ENCODE peak calls at places on chromosomes 12 and 14, in four cellular contexts. L is H9, N is IMR-90, H is AG04450. D is an unnamed sample.

GRCh38 chr14:94278732-94279131 is 14.3 kb downstream of the SERPINA10 start:
- DNase-seq in L (no peak), N (no peak), H (no peak), D (no peak)

GRCh38 chr12:22744197-22744596 is 119.2 kb downstream of the ETNK1 start:
- DNase-seq in L (no peak), N (no peak), H (no peak), D (no peak)

GRCh38 chr12:22271036-22271435 is 63.5 kb downstream of the ST8SIA1 start:
- DNase-seq in L (no peak), N (peak; percentile 87), H (peak; percentile 64), D (peak; percentile 63)

GRCh38 chr12:73906757-73907156 is 630.9 kb upstream of the ATXN7L3B start:
- DNase-seq in L (no peak), N (no peak), H (no peak), D (no peak)

GRCh38 chr14:39368261-39368959 is 63.8 kb downstream of the FBXO33 start:
- DNase-seq in L (peak; percentile 80), N (peak; percentile 78), H (peak; percentile 48), D (peak; percentile 57)

GRCh38 chr12:120241561-120242274 is 23.8 kb downstream of the PXN start:
- DNase-seq in L (no peak), N (no peak), H (no peak), D (no peak)

GRCh38 chr12:79689477-79690155 is 1.1 kb downstream of the PAWR start:
- DNase-seq in L (peak; percentile 57), N (peak; percentile 55), H (no peak), D (peak; percentile 42)

GRCh38 chr12:27894309-27894708 is 78.2 kb downstream of the PTHLH start:
- DNase-seq in L (no peak), N (no peak), H (no peak), D (no peak)

GRCh38 chr14:23056257-23056955 is 914 bp downstream of the CDH24 start:
- DNase-seq in L (peak; percentile 87), N (peak; percentile 65), H (no peak), D (peak; percentile 47)

GRCh38 chr12:51320695-51321320 is 3.2 kb downstream of the BIN2 start:
- DNase-seq in L (peak; percentile 40), N (peak; percentile 26), H (no peak), D (no peak)

GRCh38 chr14:71382315-71382714 is 475.1 kb downstream of the PCNX1 start:
- DNase-seq in L (no peak), N (no peak), H (no peak), D (no peak)

GRCh38 chr14:105168979-105169507 is 467 bp upstream of the JAG2 start:
- DNase-seq in L (peak; percentile 77), N (no peak), H (no peak), D (no peak)

GRCh38 chr14:21852061-21852664 is 178.5 kb upstream of the OR4E1 start:
- DNase-seq in L (peak; percentile 71), N (peak; percentile 20), H (no peak), D (peak; percentile 29)

GRCh38 chr14:44428239-44428924 is 78.7 kb downstream of the FSCB start:
- DNase-seq in L (no peak), N (no peak), H (no peak), D (no peak)

GRCh38 chr12:18813753-18814152 is 75.8 kb downstream of the CAPZA3 start:
- DNase-seq in L (no peak), N (no peak), H (no peak), D (no peak)

GRCh38 chr12:86683568-86683991 is 427.4 kb upstream of the MGAT4C start:
- DNase-seq in L (no peak), N (peak; percentile 69), H (peak; percentile 13), D (peak; percentile 69)

GRCh38 chr12:114976959-114977358 is 293.0 kb upstream of the TBX3 start:
- DNase-seq in L (no peak), N (peak; percentile 88), H (peak; percentile 54), D (no peak)

GRCh38 chr12:3538691-3539030 is 47.7 kb downstream of the PRMT8 start:
- DNase-seq in L (peak; percentile 20), N (no peak), H (no peak), D (no peak)

GRCh38 chr12:109378579-109378978 is 30.9 kb downstream of the MYO1H start:
- DNase-seq in L (no peak), N (no peak), H (no peak), D (no peak)

GRCh38 chr14:65069874-65070709 is 32.2 kb downstream of the MAX start:
- DNase-seq in L (no peak), N (no peak), H (no peak), D (no peak)

GRCh38 chr14:60656755-60657608 is 7.7 kb upstream of the SIX1 start:
- DNase-seq in L (peak; percentile 78), N (peak; percentile 73), H (no peak), D (no peak)
- H3K27me3 ChIP-seq in L (peaks cover 71% of the 10 kb centered on the region), N (no peaks in the 10 kb centered on the region), H (peaks cover 15% of the 10 kb centered on the region), D (no peaks in the 10 kb centered on the region)

DNA sequence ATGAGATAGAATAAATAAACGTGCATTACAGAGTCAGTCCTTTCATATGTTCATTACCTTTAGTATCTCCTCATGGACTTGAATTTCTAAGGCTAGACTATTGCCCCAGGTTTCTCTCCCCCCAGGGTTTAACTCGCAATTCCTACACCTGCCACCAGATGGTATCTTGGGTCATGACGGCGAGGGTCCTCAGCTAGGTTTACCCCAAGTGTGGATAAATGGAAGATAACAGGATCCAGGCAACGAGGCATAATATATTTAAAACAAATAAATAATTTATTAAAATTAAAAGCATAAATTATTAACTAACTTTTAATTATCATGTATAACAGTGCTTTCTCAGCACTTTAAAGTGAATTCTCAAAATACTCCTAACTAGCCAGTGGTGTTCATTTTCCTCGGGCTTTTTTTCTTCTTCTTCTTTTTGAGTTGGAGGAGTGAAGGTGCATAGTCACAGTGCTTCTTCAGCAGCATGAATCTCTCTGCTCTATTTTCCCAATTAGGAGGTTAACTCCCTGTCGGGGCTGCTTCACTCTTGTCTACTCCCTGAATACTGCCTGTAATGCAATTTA is 243.5 kb upstream of the CAND1 start:
- DNase-seq in L (peak; percentile 74), N (no peak), H (no peak), D (no peak)
- TF ChIP-seq CTCF in L (peak; percentile 82), N (peak; percentile 35), H (peak; percentile 76), D (peak; percentile 88)

GRCh38 chr14:70203686-70204085 is 14.9 kb upstream of the SLC8A3 start:
- DNase-seq in L (peak; percentile 42), N (no peak), H (no peak), D (no peak)

DNA sequence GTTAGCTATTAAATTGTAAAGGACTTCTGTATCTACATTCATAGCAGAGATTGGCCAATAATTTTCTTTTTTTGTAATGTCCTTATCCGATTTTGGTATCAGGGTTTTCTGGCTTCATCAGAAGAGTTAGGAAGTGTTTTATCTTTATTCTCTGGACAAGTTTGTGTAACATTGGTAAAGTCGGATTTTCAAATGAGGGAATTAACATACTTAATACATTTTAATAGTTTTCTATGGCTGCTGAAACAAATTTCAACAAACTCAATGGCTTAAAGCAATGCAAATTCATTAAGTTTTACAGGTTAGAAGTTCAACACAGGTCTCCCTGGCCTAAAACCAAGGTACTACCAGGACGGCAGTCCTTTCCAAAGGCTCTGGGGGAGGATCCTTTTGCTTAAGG is 13.2 kb upstream of the SLC8A3 start:
- DNase-seq in L (no peak), N (no peak), H (no peak), D (no peak)
- H3K27me3 ChIP-seq in L (no peaks in the 10 kb centered on the region), N (no peaks in the 10 kb centered on the region), H (no peaks in the 10 kb centered on the region), D (no peaks in the 10 kb centered on the region)

GRCh38 chr12:132921685-132922084 is 34.3 kb upstream of the CHFR start:
- DNase-seq in L (no peak), N (no peak), H (no peak), D (no peak)
- TF ChIP-seq CTCF in L (peak; percentile 61), N (no peak), H (no peak), D (peak; percentile 31)

GRCh38 chr12:57655541-57656240 is 22.7 kb upstream of the B4GALNT1 start:
- DNase-seq in L (no peak), N (no peak), H (no peak), D (no peak)
- H3K27me3 ChIP-seq in L (no peaks in the 10 kb centered on the region), N (peaks cover 5% of the 10 kb centered on the region), H (peaks cover 2% of the 10 kb centered on the region), D (no peaks in the 10 kb centered on the region)

GRCh38 chr14:92792885-92793284 is 1.2 kb upstream of the GOLGA5 start:
- DNase-seq in L (no peak), N (no peak), H (no peak), D (no peak)
- TF ChIP-seq CTCF in L (no peak), N (no peak), H (no peak), D (no peak)

GRCh38 chr12:15956413-15957185 is 45.5 kb downstream of the DERA start:
- DNase-seq in L (no peak), N (no peak), H (no peak), D (no peak)
- H3K27me3 ChIP-seq in L (no peaks in the 10 kb centered on the region), N (no peaks in the 10 kb centered on the region), H (no peaks in the 10 kb centered on the region), D (no peaks in the 10 kb centered on the region)

GRCh38 chr12:93896962-93897361 is 219.8 kb downstream of the CRADD start:
- DNase-seq in L (no peak), N (no peak), H (no peak), D (no peak)

GRCh38 chr12:93894391-93895095 is 217.4 kb downstream of the CRADD start:
- DNase-seq in L (no peak), N (peak; percentile 52), H (no peak), D (peak; percentile 24)

GRCh38 chr12:93895096-93895460 is 217.9 kb downstream of the CRADD start:
- DNase-seq in L (no peak), N (peak; percentile 30), H (no peak), D (no peak)

GRCh38 chr12:93892431-93893210 is 215.4 kb downstream of the CRADD start:
- DNase-seq in L (no peak), N (no peak), H (no peak), D (no peak)

DNA sequence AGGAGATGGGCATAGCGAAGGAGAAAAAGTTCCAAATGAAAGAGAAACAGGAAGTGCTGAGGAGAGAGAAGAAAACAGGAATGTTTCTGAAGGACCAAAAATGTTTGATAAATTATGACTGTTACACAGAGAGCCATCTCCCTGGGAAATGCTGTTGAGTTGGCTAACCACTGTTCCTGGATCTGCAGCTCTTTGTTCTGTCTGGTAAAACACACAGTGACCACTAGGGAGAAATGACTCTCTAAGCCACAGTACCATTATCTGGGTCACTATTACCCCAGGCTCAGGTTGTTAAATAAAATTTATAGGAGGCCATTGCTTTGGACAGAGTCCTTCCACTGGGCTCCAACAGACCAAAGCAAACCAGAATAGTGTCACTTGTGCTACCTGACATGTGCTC is 219.3 kb downstream of the CRADD start:
- DNase-seq in L (no peak), N (peak; percentile 15), H (no peak), D (no peak)
- TF ChIP-seq CTCF in L (peak; percentile 48), N (peak; percentile 16), H (peak; percentile 31), D (peak; percentile 35)